ENCODE peak calls at places on chromosomes 2 and 18, in ten cellular contexts. L is heart left ventricle; S is left lung; K is adrenal gland; M is psoas muscle; A is CD4-positive, alpha-beta memory T cell; X is spleen; G is heart right ventricle; C is pancreas; I is NT2/D1. O is an unnamed sample.
A peak's percentile ranks its signal among the peaks of the same experiment; 100 is the strongest.

GRCh38 chr2:11541693-11542274 is 7.9 kb downstream of the GREB1 start:
- DNase-seq in C (no peak), A (no peak), X (no peak), L (no peak), G (no peak), K (no peak), S (no peak), I (no peak), M (no peak), O (no peak)

GRCh38 chr2:154699560-154699901 is 1.0 kb downstream of the KCNJ3 start:
- DNase-seq in G (no peak), I (no peak), C (no peak), L (no peak), A (no peak), X (no peak), K (no peak), M (no peak), S (no peak), O (no peak)

GRCh38 chr2:189723199-189723598 is 39.4 kb downstream of the OSGEPL1 start:
- DNase-seq in S (no peak), G (no peak), X (no peak), M (no peak), A (no peak), L (no peak), C (no peak), I (no peak), K (no peak), O (no peak)

GRCh38 chr2:142325870-142326269 is 195.1 kb upstream of the LRP1B start:
- DNase-seq in I (no peak), A (no peak), C (peak; percentile 3), K (no peak), L (no peak), X (no peak), G (no peak), M (no peak), S (no peak), O (no peak)

GRCh38 chr2:213149949-213150314 is 1.5 kb downstream of the IKZF2 start:
- DNase-seq in C (no peak), L (no peak), X (no peak), I (no peak), G (no peak), K (no peak), S (no peak), A (no peak), M (no peak), O (no peak)

GRCh38 chr2:113240150-113240914 is 38.4 kb downstream of the PAX8 start:
- DNase-seq in L (peak; percentile 90), C (peak; percentile 81), S (peak; percentile 86), K (peak; percentile 97), A (no peak), M (peak; percentile 93), I (no peak), X (peak; percentile 88), G (peak; percentile 89), O (no peak)

GRCh38 chr2:119192893-119193292 is 30.7 kb upstream of the STEAP3 start:
- DNase-seq in S (no peak), K (no peak), G (no peak), C (no peak), L (no peak), I (no peak), A (no peak), M (no peak), X (peak; percentile 21), O (no peak)

GRCh38 chr18:34115409-34116081 is 109.2 kb downstream of the NOL4 start:
- DNase-seq in C (no peak), L (no peak), G (no peak), M (no peak), I (no peak), S (no peak), A (no peak), K (no peak), X (no peak), O (no peak)

GRCh38 chr2:127051116-127051779 is 55.7 kb downstream of the BIN1 start:
- DNase-seq in M (peak; percentile 81), C (no peak), I (no peak), G (peak; percentile 15), L (peak; percentile 26), K (peak; percentile 29), A (no peak), S (peak; percentile 32), X (peak; percentile 76), O (no peak)

GRCh38 chr2:222651721-222652420 is 4.0 kb downstream of the FARSB start:
- DNase-seq in M (no peak), A (no peak), X (no peak), C (no peak), K (no peak), G (no peak), L (no peak), S (no peak), I (no peak), O (no peak)

GRCh38 chr2:69083126-69083733 is 70.3 kb downstream of the ANTXR1 start:
- DNase-seq in M (no peak), X (no peak), C (peak; percentile 11), G (no peak), A (no peak), I (no peak), S (no peak), K (peak; percentile 47), L (no peak), O (no peak)

GRCh38 chr2:240449764-240450531 is 14.5 kb downstream of the GPC1 start:
- DNase-seq in M (peak; percentile 37), I (no peak), S (no peak), G (peak; percentile 10), C (no peak), K (no peak), X (no peak), A (no peak), L (no peak), O (peak; percentile 74)

DNA sequence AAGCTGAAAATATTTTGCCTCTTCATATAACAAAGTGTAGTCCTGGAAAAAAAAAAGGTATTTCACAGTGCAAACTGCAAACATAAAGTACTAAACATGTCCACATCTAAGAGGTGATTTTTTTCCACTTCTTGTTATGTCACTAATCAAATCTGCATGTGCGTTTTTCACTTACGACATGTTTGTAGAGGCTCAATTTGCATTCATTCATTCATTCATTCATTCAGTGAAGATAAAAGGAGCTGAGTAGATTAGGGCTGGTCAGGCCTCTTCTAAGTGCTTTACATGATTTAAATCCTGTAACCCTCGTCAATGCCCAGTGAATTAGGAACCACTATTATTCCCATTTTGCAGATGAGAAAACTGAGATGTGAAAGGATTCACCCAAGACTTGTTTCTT is 88.5 kb downstream of the KCTD1 start:
- DNase-seq in C (no peak), A (no peak), K (no peak), X (no peak), L (no peak), G (no peak), I (no peak), S (no peak), M (no peak), O (no peak)
- H3K4me1 ChIP-seq in C (no peaks in the 10 kb centered on the region), A (no peaks in the 10 kb centered on the region), K (no peaks in the 10 kb centered on the region), X (no peaks in the 10 kb centered on the region), L (no peaks in the 10 kb centered on the region), G (no peaks in the 10 kb centered on the region), I (no peaks in the 10 kb centered on the region), S (no peaks in the 10 kb centered on the region), M (no peaks in the 10 kb centered on the region), O (peaks cover 35% of the 10 kb centered on the region)

GRCh38 chr2:239104800-239105199 is 256.9 kb downstream of the TWIST2 start:
- DNase-seq in X (no peak), A (no peak), I (no peak), L (no peak), G (no peak), M (no peak), S (no peak), C (no peak), K (no peak), O (no peak)
- H3K36me3 ChIP-seq in X (peaks cover 100% of the 10 kb centered on the region), A (peaks cover 56% of the 10 kb centered on the region), I (peaks cover 53% of the 10 kb centered on the region), L (peaks cover 10% of the 10 kb centered on the region), G (peaks cover 99% of the 10 kb centered on the region), M (no peaks in the 10 kb centered on the region), S (no peaks in the 10 kb centered on the region), C (no peaks in the 10 kb centered on the region), K (no peaks in the 10 kb centered on the region), O (no peaks in the 10 kb centered on the region)

GRCh38 chr2:9251154-9252001 is 44.8 kb downstream of the ASAP2 start:
- DNase-seq in S (no peak), K (no peak), A (no peak), I (no peak), C (no peak), X (no peak), G (no peak), L (peak; percentile 58), M (peak; percentile 63), O (no peak)
- H3K4me1 ChIP-seq in S (peaks cover 11% of the 10 kb centered on the region), K (peaks cover 5% of the 10 kb centered on the region), A (no peaks in the 10 kb centered on the region), I (peaks cover 7% of the 10 kb centered on the region), C (peaks cover 16% of the 10 kb centered on the region), X (peaks cover 13% of the 10 kb centered on the region), G (peaks cover 15% of the 10 kb centered on the region), L (peaks cover 3% of the 10 kb centered on the region), M (peaks cover 11% of the 10 kb centered on the region), O (no peaks in the 10 kb centered on the region)

GRCh38 chr2:106156305-106157288 is 37.5 kb downstream of the UXS1 start:
- DNase-seq in S (no peak), G (no peak), M (no peak), C (no peak), A (no peak), I (no peak), X (no peak), K (no peak), L (no peak), O (no peak)

GRCh38 chr2:106157416-106157815 is 36.7 kb downstream of the UXS1 start:
- DNase-seq in A (no peak), K (no peak), L (no peak), C (no peak), M (no peak), X (no peak), G (no peak), S (no peak), I (no peak), O (no peak)

GRCh38 chr2:106158131-106158530 is 36.0 kb downstream of the UXS1 start:
- DNase-seq in S (no peak), A (no peak), C (no peak), K (no peak), I (no peak), M (no peak), L (no peak), X (no peak), G (no peak), O (no peak)

GRCh38 chr2:106158871-106159270 is 35.2 kb downstream of the UXS1 start:
- DNase-seq in K (no peak), L (no peak), A (no peak), X (no peak), I (no peak), G (no peak), M (no peak), C (no peak), S (no peak), O (no peak)

DNA sequence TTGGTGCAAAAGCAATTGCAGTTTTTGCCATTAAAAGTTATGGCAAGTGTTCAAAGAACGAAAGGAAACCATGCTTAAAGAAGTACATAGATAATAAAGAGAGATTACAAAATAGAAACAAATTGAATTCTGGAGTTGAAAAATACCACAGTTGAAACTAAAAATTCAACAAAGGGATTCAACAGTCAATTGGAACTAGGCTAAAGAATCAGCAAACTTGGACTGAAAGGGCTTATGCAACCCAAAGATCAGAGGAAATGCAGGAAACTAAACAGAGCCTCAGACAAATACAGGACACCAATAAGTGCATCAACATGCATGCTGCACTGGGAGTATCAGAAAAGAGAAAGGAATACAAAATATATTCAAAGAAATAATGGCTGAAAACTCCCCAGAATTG is 40.3 kb downstream of the UXS1 start:
- DNase-seq in K (no peak), X (no peak), A (no peak), C (no peak), M (no peak), S (no peak), G (no peak), I (no peak), L (no peak), O (no peak)
- H3K36me3 ChIP-seq in K (no peaks in the 10 kb centered on the region), X (peaks cover 83% of the 10 kb centered on the region), A (peaks cover 29% of the 10 kb centered on the region), C (no peaks in the 10 kb centered on the region), M (peaks cover 7% of the 10 kb centered on the region), S (no peaks in the 10 kb centered on the region), G (peaks cover 18% of the 10 kb centered on the region), I (peaks cover 54% of the 10 kb centered on the region), L (no peaks in the 10 kb centered on the region), O (peaks cover 15% of the 10 kb centered on the region)

GRCh38 chr2:171531836-171532450 is 9.7 kb downstream of the CYBRD1 start:
- DNase-seq in C (no peak), X (no peak), L (no peak), A (no peak), K (no peak), S (no peak), G (no peak), I (no peak), M (no peak), O (no peak)
- H3K4me1 ChIP-seq in C (no peaks in the 10 kb centered on the region), X (peaks cover 13% of the 10 kb centered on the region), L (no peaks in the 10 kb centered on the region), A (no peaks in the 10 kb centered on the region), K (peaks cover 19% of the 10 kb centered on the region), S (peaks cover 14% of the 10 kb centered on the region), G (no peaks in the 10 kb centered on the region), I (no peaks in the 10 kb centered on the region), M (peaks cover 12% of the 10 kb centered on the region), O (no peaks in the 10 kb centered on the region)